ENCODE peak calls at places on chromosomes 16 and 17, in eight cellular contexts. M, O, D, V, K, Y, U and Z are unnamed samples.

GRCh38 chr16:1768061-1768766 is 3.1 kb downstream of the NME3 start:
- DNase-seq in M (no peak), O (no peak), D (no peak), V (no peak), K (no peak), Y (no peak), U (no peak), Z (no peak)

GRCh38 chr16:53041196-53041977 is 11.3 kb downstream of the CHD9NB start:
- DNase-seq in M (no peak), O (no peak), D (no peak), V (peak), K (no peak), Y (peak), U (peak), Z (no peak)

GRCh38 chr16:86585821-86586611 is 7.7 kb downstream of the FOXL1 start:
- DNase-seq in M (no peak), O (no peak), D (no peak), V (peak), K (peak), Y (no peak), U (no peak), Z (no peak)

GRCh38 chr17:82000803-82001649 is 21.7 kb downstream of the CENPX start:
- DNase-seq in M (no peak), O (no peak), D (no peak), V (no peak), K (no peak), Y (no peak), U (no peak), Z (no peak)

GRCh38 chr16:4081035-4081434 is 35.2 kb downstream of the ADCY9 start:
- DNase-seq in M (no peak), O (no peak), D (no peak), V (no peak), K (peak), Y (no peak), U (no peak), Z (no peak)

GRCh38 chr17:65564793-65565192 is 3.3 kb upstream of the AXIN2 start:
- DNase-seq in M (no peak), O (peak), D (no peak), V (no peak), K (peak), Y (no peak), U (peak), Z (no peak)

GRCh38 chr16:66923247-66923851 is 2.0 kb downstream of the RRAD start:
- DNase-seq in M (no peak), O (no peak), D (no peak), V (no peak), K (peak), Y (no peak), U (peak), Z (no peak)

GRCh38 chr16:53291757-53292392 is 142.4 kb upstream of the RBL2 start:
- DNase-seq in M (no peak), O (no peak), D (no peak), V (peak), K (no peak), Y (no peak), U (no peak), Z (no peak)